ENCODE peak calls at places on chromosomes 4 and X, in five cellular contexts. One of them, this sample, is unnamed.

GRCh38 chr4:21780158-21780557 is 168.4 kb downstream of the KCNIP4 start:
- DNase-seq in neuronal stem cell: no peak
- DNase-seq in H1: no peak
- DNase-seq in GM23338: no peak
- DNase-seq in hepatocyte: no peak
- DNase-seq in this sample: no peak

GRCh38 chr4:112327950-112328349 is 30.8 kb downstream of the ALPK1 start:
- DNase-seq in neuronal stem cell: peak
- DNase-seq in H1: no peak
- DNase-seq in GM23338: peak
- DNase-seq in hepatocyte: peak
- DNase-seq in this sample: no peak

GRCh38 chrX:7582191-7582590 is 260.8 kb upstream of the VCX start:
- DNase-seq in neuronal stem cell: no peak
- DNase-seq in H1: no peak
- DNase-seq in GM23338: no peak
- DNase-seq in hepatocyte: no peak
- DNase-seq in this sample: no peak

GRCh38 chrX:118839334-118839958 is 15.8 kb downstream of the ZCCHC12 start:
- DNase-seq in neuronal stem cell: peak
- DNase-seq in H1: peak
- DNase-seq in GM23338: peak
- DNase-seq in hepatocyte: peak
- DNase-seq in this sample: no peak

GRCh38 chr4:142238589-142238988 is 602.2 kb downstream of the IL15 start:
- DNase-seq in neuronal stem cell: no peak
- DNase-seq in H1: no peak
- DNase-seq in GM23338: no peak
- DNase-seq in hepatocyte: no peak
- DNase-seq in this sample: no peak

GRCh38 chr4:37780444-37781133 is 45.9 kb upstream of the PGM2 start:
- DNase-seq in neuronal stem cell: no peak
- DNase-seq in H1: no peak
- DNase-seq in GM23338: peak
- DNase-seq in hepatocyte: peak
- DNase-seq in this sample: peak

GRCh38 chr4:8289956-8290700 is 20.6 kb downstream of the HTRA3 start:
- DNase-seq in neuronal stem cell: no peak
- DNase-seq in H1: no peak
- DNase-seq in GM23338: no peak
- DNase-seq in hepatocyte: no peak
- DNase-seq in this sample: no peak

GRCh38 chrX:48003367-48003757 is 427 bp downstream of the ZNF182 start:
- DNase-seq in neuronal stem cell: no peak
- DNase-seq in H1: no peak
- DNase-seq in GM23338: no peak
- DNase-seq in hepatocyte: no peak
- DNase-seq in this sample: no peak

GRCh38 chrX:123450217-123450616 is 266.1 kb downstream of the GRIA3 start:
- DNase-seq in neuronal stem cell: peak
- DNase-seq in H1: no peak
- DNase-seq in GM23338: peak
- DNase-seq in hepatocyte: peak
- DNase-seq in this sample: no peak

GRCh38 chrX:123455693-123456092 is 271.6 kb downstream of the GRIA3 start:
- DNase-seq in neuronal stem cell: no peak
- DNase-seq in H1: no peak
- DNase-seq in GM23338: no peak
- DNase-seq in hepatocyte: no peak
- DNase-seq in this sample: no peak

DNA sequence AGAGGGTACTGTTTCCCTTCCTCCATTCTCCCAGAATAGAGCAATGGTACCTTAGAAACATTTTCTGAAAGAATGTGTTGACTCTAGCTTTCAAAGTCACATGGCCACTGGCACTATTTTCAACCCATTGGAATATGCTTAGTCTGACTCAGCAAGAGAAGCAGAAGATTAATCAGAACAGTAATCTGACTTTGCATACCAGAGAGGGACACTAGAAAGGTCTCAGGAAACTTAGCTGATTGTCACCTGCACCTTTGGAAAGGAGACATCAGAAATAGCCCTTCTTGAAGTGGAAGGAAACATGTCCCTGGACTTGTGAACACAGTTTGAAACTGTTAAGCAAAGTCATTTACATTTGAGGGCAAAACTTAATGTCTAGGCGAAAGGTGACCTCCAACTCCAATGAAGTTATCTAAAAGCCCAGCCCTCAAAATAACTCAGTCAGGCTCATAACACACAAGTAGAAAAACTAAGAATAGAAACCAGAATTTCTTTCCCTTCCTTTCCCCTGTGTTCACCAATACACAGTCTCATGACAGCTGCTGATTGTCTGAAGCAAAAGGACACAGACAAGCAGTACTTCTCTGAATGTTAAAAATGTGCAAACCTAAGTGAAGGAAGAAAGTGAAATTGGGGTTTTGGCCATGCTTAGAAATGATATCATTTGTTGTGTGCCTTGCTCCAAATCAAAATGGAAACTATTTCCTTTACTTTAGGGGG is 270.8 kb downstream of the GRIA3 start:
- DNase-seq in neuronal stem cell: no peak
- DNase-seq in H1: no peak
- DNase-seq in GM23338: no peak
- DNase-seq in hepatocyte: no peak
- DNase-seq in this sample: no peak
- H3K4me2 ChIP-seq in neuronal stem cell: no peak
- H3K4me2 ChIP-seq in H1: no peak
- H3K4me2 ChIP-seq in GM23338: no peak
- H3K4me2 ChIP-seq in hepatocyte: no peak
- H3K4me2 ChIP-seq in this sample: no peak

DNA sequence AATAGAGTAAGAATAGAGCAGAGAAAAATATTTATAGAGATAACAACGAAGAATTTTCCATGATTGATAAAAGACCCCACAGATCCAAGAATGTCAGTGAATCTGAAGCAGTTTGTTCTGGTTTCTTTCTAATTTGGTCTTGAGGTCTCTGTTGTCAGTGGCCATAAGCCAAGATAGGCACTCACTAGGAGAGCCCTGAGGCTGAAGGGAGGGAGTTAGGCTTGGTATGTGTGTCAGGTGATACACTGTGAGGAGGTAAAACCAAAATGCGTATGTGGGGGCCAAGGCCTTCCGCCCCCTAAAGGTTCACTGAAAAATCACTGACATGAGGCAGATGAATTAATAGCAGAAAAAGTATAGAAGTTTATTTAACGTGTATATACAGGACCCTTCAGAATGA is 382.3 kb upstream of the HTR2C start:
- DNase-seq in neuronal stem cell: no peak
- DNase-seq in H1: no peak
- DNase-seq in GM23338: peak
- DNase-seq in hepatocyte: no peak
- DNase-seq in this sample: no peak
- H3K4me2 ChIP-seq in neuronal stem cell: no peak
- H3K4me2 ChIP-seq in H1: no peak
- H3K4me2 ChIP-seq in GM23338: no peak
- H3K4me2 ChIP-seq in hepatocyte: no peak
- H3K4me2 ChIP-seq in this sample: no peak

DNA sequence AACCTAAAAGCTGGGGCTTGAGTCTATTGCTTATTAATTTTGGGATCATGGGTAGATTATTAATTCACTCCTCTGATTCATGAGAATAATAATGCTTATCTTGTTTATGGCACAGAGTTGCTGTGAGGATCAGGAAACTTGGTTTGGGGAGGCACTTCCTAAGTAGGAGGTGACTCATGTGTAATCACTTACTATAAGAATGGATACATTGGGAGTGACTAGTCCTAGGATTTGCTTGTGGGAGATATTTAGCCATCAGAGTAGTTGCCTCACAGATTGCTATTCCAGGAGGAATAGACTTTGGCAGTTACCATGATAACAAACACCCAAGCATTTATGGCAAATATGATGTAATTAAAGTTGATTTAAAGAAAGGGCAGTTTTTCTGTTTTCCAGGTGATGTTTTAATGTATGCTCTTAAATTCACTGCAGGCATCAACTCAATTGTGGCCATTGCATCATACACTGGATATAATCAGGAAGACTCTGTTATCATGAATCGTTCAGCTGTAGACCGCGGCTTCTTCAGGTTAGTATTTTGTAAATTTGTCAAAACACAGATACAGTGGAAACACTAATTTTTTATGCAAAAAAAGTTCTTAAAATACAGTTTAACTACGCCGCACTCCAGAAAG is 41.9 kb downstream of the POLR2B start:
- DNase-seq in neuronal stem cell: no peak
- DNase-seq in H1: no peak
- DNase-seq in GM23338: no peak
- DNase-seq in hepatocyte: no peak
- DNase-seq in this sample: no peak
- H3K4me2 ChIP-seq in neuronal stem cell: no peak
- H3K4me2 ChIP-seq in H1: no peak
- H3K4me2 ChIP-seq in GM23338: no peak
- H3K4me2 ChIP-seq in hepatocyte: no peak
- H3K4me2 ChIP-seq in this sample: no peak

GRCh38 chr4:83731609-83732008 is 195.7 kb downstream of the GPAT3 start:
- DNase-seq in neuronal stem cell: no peak
- DNase-seq in H1: no peak
- DNase-seq in GM23338: no peak
- DNase-seq in hepatocyte: peak
- DNase-seq in this sample: no peak
- H3K4me2 ChIP-seq in neuronal stem cell: no peak
- H3K4me2 ChIP-seq in H1: no peak
- H3K4me2 ChIP-seq in GM23338: no peak
- H3K4me2 ChIP-seq in hepatocyte: no peak
- H3K4me2 ChIP-seq in this sample: no peak

GRCh38 chr4:88097301-88097700 is 61.1 kb downstream of the ABCG2 start:
- DNase-seq in neuronal stem cell: no peak
- DNase-seq in H1: no peak
- DNase-seq in GM23338: no peak
- DNase-seq in hepatocyte: no peak
- DNase-seq in this sample: no peak
- H3K4me2 ChIP-seq in neuronal stem cell: no peak
- H3K4me2 ChIP-seq in H1: no peak
- H3K4me2 ChIP-seq in GM23338: no peak
- H3K4me2 ChIP-seq in hepatocyte: no peak
- H3K4me2 ChIP-seq in this sample: no peak

DNA sequence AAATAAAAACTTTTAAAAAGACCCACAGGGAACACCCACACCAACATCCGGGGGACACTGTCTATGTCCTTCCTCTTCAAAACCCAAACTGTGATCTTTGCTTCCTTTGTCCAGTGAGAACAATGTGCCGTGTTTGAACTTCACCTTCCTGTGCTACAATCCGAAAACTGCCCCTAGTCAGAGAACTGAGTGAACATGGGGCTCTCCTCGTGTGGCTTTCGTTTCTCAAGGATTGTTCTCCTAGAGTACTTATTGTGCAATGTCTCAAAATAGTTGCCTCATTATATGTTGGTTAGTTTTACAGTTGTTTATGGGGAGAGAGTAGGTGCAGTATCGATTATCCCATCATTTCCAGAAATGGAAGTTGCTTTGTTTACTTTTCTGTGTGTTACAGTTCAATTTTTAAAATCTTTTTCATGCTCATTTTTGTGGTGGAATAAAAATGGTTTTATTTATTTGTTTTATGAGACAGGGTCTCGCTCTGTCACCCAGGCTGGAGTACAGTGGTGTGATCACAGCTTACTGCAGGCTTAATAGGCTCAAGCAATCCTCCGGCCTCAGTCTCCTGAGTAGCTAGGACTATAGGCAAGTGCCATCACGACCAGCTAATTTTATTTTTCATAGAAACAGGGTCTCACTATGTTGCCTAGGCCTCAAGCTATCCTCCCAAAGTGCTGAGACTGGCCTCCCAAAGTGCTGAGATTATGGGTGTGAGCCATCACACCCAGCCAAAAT is 29.9 kb downstream of the RBMX start:
- DNase-seq in neuronal stem cell: no peak
- DNase-seq in H1: no peak
- DNase-seq in GM23338: no peak
- DNase-seq in hepatocyte: no peak
- DNase-seq in this sample: no peak
- H3K4me2 ChIP-seq in neuronal stem cell: no peak
- H3K4me2 ChIP-seq in H1: no peak
- H3K4me2 ChIP-seq in GM23338: no peak
- H3K4me2 ChIP-seq in hepatocyte: no peak
- H3K4me2 ChIP-seq in this sample: no peak